ENCODE peak calls at places on chromosomes 7 and 10, in eight cellular contexts. Y is spleen, E is heart left ventricle, J is H54, F is sigmoid colon, T is lower leg skin, O is HCT116, S is ovary. N is an unnamed sample.

GRCh38 chr10:26221571-26221970 is 5.0 kb downstream of the GAD2 start:
- DNase-seq in Y (no peak), E (no peak), J (no peak), F (no peak), T (no peak), O (no peak), S (no peak), N (no peak)

GRCh38 chr7:121305109-121305508 is 23.7 kb upstream of the WNT16 start:
- DNase-seq in Y (no peak), E (no peak), J (no peak), F (no peak), T (no peak), O (no peak), S (no peak), N (no peak)

GRCh38 chr10:77478248-77478963 is 159.2 kb downstream of the KCNMA1 start:
- DNase-seq in Y (no peak), E (no peak), J (peak), F (no peak), T (no peak), O (no peak), S (no peak), N (no peak)

GRCh38 chr7:2834748-2835441 is 9.2 kb downstream of the GNA12 start:
- DNase-seq in Y (no peak), E (no peak), J (no peak), F (peak), T (no peak), O (no peak), S (no peak), N (no peak)

GRCh38 chr10:54444184-54444583 is 356.8 kb downstream of the PCDH15 start:
- DNase-seq in Y (no peak), E (no peak), J (no peak), F (no peak), T (no peak), O (no peak), S (no peak), N (no peak)

GRCh38 chr7:106139253-106140251 is 27.4 kb upstream of the SYPL1 start:
- DNase-seq in Y (no peak), E (no peak), J (no peak), F (peak), T (no peak), O (no peak), S (no peak), N (peak)

GRCh38 chr10:57786331-57786730 is 481.4 kb downstream of the IPMK start:
- DNase-seq in Y (no peak), E (no peak), J (no peak), F (no peak), T (no peak), O (no peak), S (no peak), N (no peak)

GRCh38 chr7:149103424-149103823 is 12.9 kb upstream of the ZNF786 start:
- DNase-seq in Y (no peak), E (no peak), J (no peak), F (no peak), T (no peak), O (no peak), S (no peak), N (no peak)

GRCh38 chr10:50431791-50432190 is 180.5 kb upstream of the ASAH2 start:
- DNase-seq in Y (no peak), E (no peak), J (no peak), F (no peak), T (no peak), O (no peak), S (no peak), N (no peak)

GRCh38 chr7:149284343-149284742 is 22.3 kb downstream of the ZNF783 start:
- DNase-seq in Y (no peak), E (no peak), J (no peak), F (no peak), T (no peak), O (no peak), S (no peak), N (no peak)

GRCh38 chr7:87193912-87194311 is 25.6 kb downstream of the TMEM243 start:
- DNase-seq in Y (no peak), E (no peak), J (no peak), F (no peak), T (no peak), O (no peak), S (no peak), N (no peak)

GRCh38 chr7:82443801-82444219 is 233 bp upstream of the CACNA2D1 start:
- DNase-seq in Y (peak), E (peak), J (no peak), F (peak), T (peak), O (no peak), S (peak), N (peak)

GRCh38 chr7:30062587-30062986 is 34.4 kb downstream of the PLEKHA8 start:
- DNase-seq in Y (no peak), E (no peak), J (no peak), F (no peak), T (no peak), O (peak), S (no peak), N (no peak)

GRCh38 chr7:7416031-7416968 is 119.4 kb downstream of the COL28A1 start:
- DNase-seq in Y (no peak), E (no peak), J (no peak), F (no peak), T (peak), O (no peak), S (no peak), N (no peak)

GRCh38 chr10:61904711-61905445 is 3.4 kb downstream of the ARID5B start:
- DNase-seq in Y (no peak), E (no peak), J (no peak), F (no peak), T (peak), O (no peak), S (no peak), N (no peak)

GRCh38 chr7:105012503-105013282 is 1.3 kb upstream of the KMT2E start:
- DNase-seq in Y (peak), E (peak), J (peak), F (peak), T (peak), O (peak), S (peak), N (peak)
- TF ChIP-seq POLR2A in Y (peak), E (peak), J (peak), F (peak), T (no peak), O (no peak), S (peak), N (peak)

GRCh38 chr7:127588019-127588696 is at the start of gene ARF5:
- DNase-seq in Y (peak), E (peak), J (peak), F (peak), T (peak), O (peak), S (peak), N (peak)
- TF ChIP-seq POLR2A in Y (peak), E (peak), J (peak), F (peak), T (no peak), O (peak), S (peak), N (peak)

GRCh38 chr7:139060838-139061237 is 25.0 kb upstream of the ZC3HAV1L start:
- DNase-seq in Y (no peak), E (no peak), J (no peak), F (no peak), T (no peak), O (no peak), S (no peak), N (no peak)

GRCh38 chr7:139066315-139066714 is 30.5 kb upstream of the ZC3HAV1L start:
- DNase-seq in Y (no peak), E (no peak), J (no peak), F (no peak), T (no peak), O (no peak), S (no peak), N (no peak)

GRCh38 chr7:139068543-139069399 is 32.9 kb upstream of the ZC3HAV1L start:
- DNase-seq in Y (no peak), E (no peak), J (no peak), F (no peak), T (no peak), O (no peak), S (no peak), N (no peak)

GRCh38 chr7:139061416-139061815 is 25.6 kb upstream of the ZC3HAV1L start:
- DNase-seq in Y (no peak), E (no peak), J (no peak), F (no peak), T (no peak), O (no peak), S (no peak), N (no peak)

GRCh38 chr7:139065323-139065722 is 29.5 kb upstream of the ZC3HAV1L start:
- DNase-seq in Y (no peak), E (no peak), J (no peak), F (no peak), T (no peak), O (no peak), S (no peak), N (no peak)
- TF ChIP-seq POLR2A in Y (no peak), E (no peak), J (no peak), F (no peak), T (no peak), O (no peak), S (no peak), N (no peak)

GRCh38 chr7:36723951-36724664 is at the start of gene AOAH:
- DNase-seq in Y (peak), E (peak), J (no peak), F (peak), T (peak), O (no peak), S (no peak), N (peak)
- TF ChIP-seq POLR2A in Y (peak), E (no peak), J (no peak), F (no peak), T (no peak), O (no peak), S (no peak), N (no peak)

GRCh38 chr7:130875265-130875741 is 141.3 kb upstream of the KLF14 start:
- DNase-seq in Y (peak), E (peak), J (no peak), F (no peak), T (no peak), O (no peak), S (peak), N (no peak)
- TF ChIP-seq POLR2A in Y (no peak), E (no peak), J (no peak), F (no peak), T (no peak), O (no peak), S (no peak), N (no peak)

DNA sequence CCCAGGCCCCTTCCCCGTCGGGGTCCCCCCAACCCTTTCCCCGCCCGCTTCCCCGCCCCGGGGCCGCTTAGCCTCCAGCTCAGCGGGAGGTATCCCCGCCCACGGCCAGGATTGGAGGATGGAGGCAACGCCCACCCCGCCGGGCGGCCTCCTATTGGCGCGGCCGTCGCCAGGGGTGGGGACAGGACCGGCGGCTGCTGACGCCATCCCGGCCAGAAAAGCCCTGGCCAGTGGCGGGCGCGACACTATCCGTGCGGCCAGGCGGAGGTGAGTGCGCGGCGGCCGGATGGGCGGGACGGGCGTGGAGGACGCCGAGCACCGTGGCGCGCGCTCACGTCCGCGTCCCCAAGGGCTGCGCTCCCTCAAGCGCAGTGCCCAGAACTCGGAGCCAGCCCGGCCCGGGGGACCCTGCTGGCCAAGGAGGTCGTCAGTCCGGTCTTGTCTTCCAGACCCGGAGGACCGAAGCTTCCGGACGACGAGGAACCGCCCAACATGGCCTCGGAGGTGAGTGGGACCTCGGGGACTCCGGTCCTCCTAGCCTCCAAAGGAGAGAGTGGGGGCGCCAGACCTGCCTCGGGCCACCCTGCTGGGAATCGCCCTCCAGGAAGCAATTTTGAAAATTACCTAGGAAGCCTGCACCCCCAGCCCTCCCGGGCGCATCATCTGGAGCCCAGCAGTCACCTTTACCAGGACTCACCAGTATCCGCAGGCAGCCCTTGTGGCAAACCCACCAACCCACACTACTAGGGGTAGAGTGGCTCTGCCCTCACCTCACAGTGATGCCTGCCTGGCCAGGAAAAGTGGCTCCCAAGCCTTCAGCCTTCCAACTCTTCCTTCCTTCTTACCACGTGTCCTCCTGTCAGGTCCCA is at the start of gene ASL:
- DNase-seq in Y (peak), E (peak), J (peak), F (peak), T (peak), O (peak), S (peak), N (peak)
- TF ChIP-seq POLR2A in Y (no peak), E (peak), J (peak), F (peak), T (no peak), O (peak), S (peak), N (peak)

DNA sequence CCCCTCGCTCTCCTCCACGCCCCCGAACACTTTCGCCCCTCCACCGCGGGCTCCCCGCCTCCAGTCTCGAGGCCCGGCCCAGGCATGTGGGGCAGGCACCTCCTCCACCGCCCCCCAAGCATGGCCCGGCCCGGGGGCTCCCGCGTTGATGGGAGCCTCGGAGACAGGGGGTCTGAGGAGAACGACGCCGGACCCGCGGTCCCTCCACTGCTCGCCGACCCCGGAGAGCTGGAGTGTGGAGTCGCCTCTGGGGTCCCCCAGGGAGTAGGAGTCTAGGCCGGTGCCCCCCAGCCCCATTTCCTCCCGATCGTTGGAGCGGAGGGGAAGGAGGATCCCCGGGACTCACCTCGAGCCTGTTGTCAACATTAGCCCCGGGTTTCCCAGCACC is 206 bp downstream of the UPF2 start:
- DNase-seq in Y (peak), E (peak), J (peak), F (peak), T (peak), O (no peak), S (peak), N (no peak)
- TF ChIP-seq POLR2A in Y (no peak), E (no peak), J (peak), F (peak), T (no peak), O (no peak), S (peak), N (peak)

DNA sequence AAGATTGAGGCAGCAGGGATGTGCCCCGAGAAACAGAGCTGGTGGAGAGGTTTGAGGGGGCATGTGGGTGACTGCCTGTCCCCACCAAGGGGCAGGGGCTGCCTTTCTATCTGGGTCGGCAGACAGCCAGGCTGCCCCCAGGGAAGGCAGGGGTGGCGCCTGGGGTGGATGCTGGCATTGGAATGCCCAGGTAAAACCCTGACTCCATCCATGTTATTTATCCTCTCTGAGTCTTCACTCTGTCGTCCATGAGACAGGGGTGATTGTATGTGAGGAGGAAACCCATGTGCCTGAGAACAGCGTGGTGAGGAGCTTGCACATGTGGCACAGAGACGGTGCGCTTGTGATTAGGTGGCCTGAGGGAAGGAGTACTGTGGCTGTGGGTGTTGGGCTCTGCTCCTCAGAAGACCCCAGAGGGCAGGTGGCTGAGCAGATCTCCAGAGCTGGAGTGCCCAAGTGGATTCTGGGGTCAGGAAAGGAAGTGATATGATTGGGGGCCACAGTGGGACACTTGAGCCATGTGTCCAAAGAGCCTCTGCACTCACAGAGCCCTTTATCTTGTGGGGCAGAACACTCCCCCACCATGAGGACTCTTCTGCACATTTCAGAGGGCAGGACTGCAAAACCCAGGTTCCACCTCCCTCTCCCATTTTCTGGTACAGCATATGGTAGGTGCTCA is 100.4 kb upstream of the RET start:
- DNase-seq in Y (peak), E (peak), J (no peak), F (no peak), T (no peak), O (no peak), S (no peak), N (no peak)
- TF ChIP-seq POLR2A in Y (no peak), E (no peak), J (no peak), F (no peak), T (no peak), O (no peak), S (no peak), N (no peak)